ENCODE peak calls at places on chromosomes 4 and X, in five cellular contexts. N, H, K, U and I are unnamed samples.

GRCh38 chr4:142264961-142265360 is 581.1 kb downstream of the INPP4B start:
- DNase-seq in U (no peak), H (no peak), K (peak), N (no peak), I (no peak)

GRCh38 chr4:94452476-94453300 is 946 bp downstream of the PDLIM5 start:
- DNase-seq in N (no peak), U (peak), K (peak), H (peak), I (peak)

GRCh38 chrX:43349363-43349762 is 306.7 kb upstream of the MAOA start:
- DNase-seq in H (peak), K (peak), N (peak), U (peak), I (peak)

GRCh38 chr4:56731857-56732256 is 50.8 kb upstream of the HOPX start:
- DNase-seq in K (no peak), N (no peak), U (no peak), H (peak), I (no peak)

GRCh38 chrX:69144854-69145253 is 20.4 kb downstream of the PJA1 start:
- DNase-seq in N (no peak), H (no peak), U (no peak), K (no peak), I (no peak)

GRCh38 chrX:44314259-44314734 is 29.2 kb downstream of the EFHC2 start:
- DNase-seq in U (peak), K (peak), N (no peak), H (peak), I (no peak)

GRCh38 chrX:10598540-10598939 is 21.8 kb downstream of the MID1 start:
- DNase-seq in U (no peak), N (no peak), H (no peak), K (no peak), I (no peak)

GRCh38 chr4:26130173-26130572 is 190.6 kb upstream of the RBPJ start:
- DNase-seq in H (no peak), K (no peak), U (no peak), N (peak), I (no peak)

GRCh38 chr4:71595576-71596108 is 188.2 kb downstream of the GC start:
- DNase-seq in N (no peak), K (no peak), U (no peak), H (no peak), I (no peak)

GRCh38 chr4:7206856-7207567 is 14.7 kb downstream of the SORCS2 start:
- DNase-seq in K (peak), H (peak), N (no peak), U (peak), I (no peak)

GRCh38 chr4:153058668-153059060 is 122.5 kb downstream of the FHDC1 start:
- DNase-seq in H (no peak), N (no peak), U (no peak), K (no peak), I (no peak)

GRCh38 chr4:153062652-153063168 is 126.6 kb downstream of the FHDC1 start:
- DNase-seq in N (no peak), K (no peak), U (no peak), H (no peak), I (no peak)

GRCh38 chr4:153061971-153062370 is 125.8 kb downstream of the FHDC1 start:
- DNase-seq in U (no peak), K (no peak), N (no peak), H (no peak), I (no peak)

GRCh38 chr4:153063490-153063889 is 127.4 kb downstream of the FHDC1 start:
- DNase-seq in K (no peak), U (no peak), N (no peak), H (no peak), I (no peak)

DNA sequence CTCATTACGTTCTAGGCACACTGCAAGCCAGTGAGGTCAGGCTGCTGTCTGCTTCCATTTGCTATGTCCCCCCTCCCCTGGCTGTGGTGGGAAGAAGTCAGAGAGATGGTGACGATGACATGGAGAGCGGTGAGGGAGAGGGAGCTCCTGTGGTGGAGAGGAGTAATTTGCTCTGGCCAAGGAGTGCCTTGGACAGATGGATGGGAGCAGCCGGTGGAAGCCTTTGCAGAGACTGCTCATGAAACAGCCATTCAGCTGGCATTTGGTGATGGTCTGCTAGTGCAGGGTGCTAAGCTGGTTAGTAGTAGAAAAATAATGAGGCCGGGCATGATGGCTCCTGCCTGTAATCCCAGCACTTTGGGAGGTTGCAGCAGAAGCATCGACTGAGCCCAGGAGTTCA is 124.1 kb downstream of the FHDC1 start:
- DNase-seq in K (no peak), U (no peak), N (no peak), H (no peak), I (no peak)
- TF ChIP-seq MXI1 in K (no peak), U (no peak), N (no peak), H (no peak), I (no peak)

DNA sequence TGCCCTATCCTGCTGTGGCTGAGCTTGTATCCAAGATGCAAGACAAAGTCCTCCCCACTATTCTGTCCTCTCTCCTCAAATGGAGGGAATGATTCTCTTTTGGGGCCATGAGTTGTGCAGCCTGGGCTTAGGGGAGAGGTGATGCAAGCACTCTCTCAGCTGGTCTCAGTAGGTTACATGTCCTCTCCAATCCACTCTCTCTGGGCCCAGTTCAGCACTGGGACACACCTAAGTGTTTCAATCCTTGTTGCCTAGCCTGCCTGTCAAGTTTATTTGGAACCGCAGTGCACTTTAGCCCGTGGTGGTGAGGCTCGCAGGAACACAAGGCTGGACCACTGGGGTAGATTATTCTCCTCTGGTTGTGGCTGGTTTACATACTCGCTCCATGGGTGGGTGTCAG is 23.8 kb upstream of the TMPRSS11D start:
- DNase-seq in U (no peak), K (no peak), N (no peak), H (no peak), I (no peak)
- TF ChIP-seq MXI1 in U (no peak), K (no peak), N (no peak), H (no peak), I (no peak)

GRCh38 chrX:30275498-30275897 is 28.6 kb downstream of the MAGEB1 start:
- DNase-seq in U (no peak), N (no peak), K (peak), H (no peak), I (no peak)
- TF ChIP-seq MXI1 in U (no peak), N (no peak), K (no peak), H (no peak), I (no peak)

GRCh38 chr4:184250795-184251679 is 33.4 kb upstream of the ENPP6 start:
- DNase-seq in N (no peak), U (peak), K (peak), H (peak), I (peak)

GRCh38 chr4:184247421-184247820 is 29.7 kb upstream of the ENPP6 start:
- DNase-seq in K (no peak), N (no peak), H (no peak), U (no peak), I (no peak)

GRCh38 chr4:184246426-184246825 is 28.8 kb upstream of the ENPP6 start:
- DNase-seq in K (no peak), H (no peak), N (no peak), U (no peak), I (no peak)

GRCh38 chr4:184251680-184252000 is 34.0 kb upstream of the ENPP6 start:
- DNase-seq in K (no peak), U (no peak), N (no peak), H (no peak), I (no peak)

DNA sequence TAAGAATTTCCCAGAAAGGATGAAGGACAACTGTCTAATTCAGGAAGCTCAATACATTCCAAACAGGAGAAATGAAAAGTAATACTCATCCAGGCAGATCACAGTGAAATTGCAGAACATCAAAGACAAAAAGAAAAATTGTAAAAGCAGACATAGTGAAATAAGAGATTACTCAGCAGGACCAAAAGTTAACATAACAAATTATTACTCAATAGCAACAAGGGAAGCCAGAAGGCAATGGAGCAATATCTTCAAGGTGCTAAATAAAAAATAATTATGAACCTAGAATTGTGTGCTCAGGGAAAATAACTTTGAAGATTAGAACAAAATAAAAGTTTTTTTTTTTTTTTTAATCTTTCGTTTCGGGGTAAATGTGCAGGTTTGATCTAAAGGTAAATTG is 30.5 kb upstream of the ENPP6 start:
- DNase-seq in N (no peak), U (no peak), H (no peak), K (no peak), I (no peak)
- TF ChIP-seq MXI1 in N (no peak), U (no peak), H (no peak), K (no peak), I (no peak)

GRCh38 chrX:20267924-20268701 is 1.4 kb upstream of the RPS6KA3 start:
- DNase-seq in K (no peak), U (peak), N (no peak), H (no peak), I (no peak)
- TF ChIP-seq MXI1 in K (no peak), U (no peak), N (no peak), H (no peak), I (no peak)

DNA sequence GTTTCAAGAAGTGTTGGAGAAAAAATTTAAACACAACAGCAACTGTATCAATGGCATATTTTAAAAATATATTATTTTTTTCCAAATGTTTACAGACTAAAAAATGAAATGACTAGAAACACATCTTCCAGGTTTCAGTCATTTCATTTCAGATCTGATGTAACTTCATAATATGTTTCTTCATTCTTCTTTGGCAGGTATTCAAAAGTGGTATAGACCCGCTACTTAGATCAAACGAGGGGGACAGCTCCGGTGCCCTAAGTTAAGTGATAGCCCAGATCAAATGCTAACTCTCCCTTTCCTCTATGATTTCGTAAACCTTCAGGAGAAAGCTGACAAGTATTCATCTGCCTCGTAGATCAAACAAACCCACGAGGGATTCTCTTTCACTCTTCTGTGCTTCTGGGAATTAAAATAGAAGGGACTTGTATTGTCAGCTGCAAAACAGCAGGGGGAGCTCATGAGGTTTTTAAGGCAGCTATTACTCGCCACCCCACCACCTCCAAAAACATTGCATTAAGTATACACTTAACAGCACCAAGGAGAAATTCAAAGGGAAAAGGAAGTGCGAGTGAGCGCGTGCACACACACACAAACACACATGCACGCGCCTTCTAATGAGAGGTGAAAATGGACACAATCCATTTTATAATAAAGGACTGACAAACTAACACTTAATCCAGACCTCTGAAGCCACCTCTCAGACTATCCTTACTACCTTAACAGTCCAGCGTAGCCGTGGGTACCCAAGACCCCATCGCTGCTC is 21.4 kb downstream of the HELT start:
- DNase-seq in K (peak), N (peak), H (peak), U (peak), I (peak)
- TF ChIP-seq MXI1 in K (no peak), N (no peak), H (no peak), U (no peak), I (no peak)